ENCODE peak calls at places on chromosomes 5 and 9, in seven cellular contexts. V, Y, P, D, B, G and W are unnamed samples.

GRCh38 chr5:33284681-33285080 is 156.1 kb upstream of the TARS1 start:
- DNase-seq in P (no peak), V (no peak), Y (no peak), G (no peak), B (no peak), D (no peak), W (no peak)

GRCh38 chr5:127967983-127968592 is 115.5 kb upstream of the SLC12A2 start:
- DNase-seq in G (no peak), P (no peak), D (no peak), V (no peak), Y (no peak), B (no peak), W (no peak)

GRCh38 chr5:173429489-173430150 is 101.4 kb upstream of the STC2 start:
- DNase-seq in Y (no peak), B (no peak), P (no peak), D (no peak), V (no peak), G (no peak), W (no peak)

GRCh38 chr5:141521244-141521781 is 32.4 kb downstream of the PCDHGC5 start:
- DNase-seq in Y (peak), P (peak), D (peak), G (no peak), V (peak), B (no peak), W (no peak)

GRCh38 chr9:34554211-34555001 is 31.6 kb upstream of the ENHO start:
- DNase-seq in D (no peak), B (no peak), V (no peak), P (no peak), Y (no peak), G (no peak), W (no peak)

GRCh38 chr5:134526483-134527155 is 1.1 kb downstream of the JADE2 start:
- DNase-seq in P (peak), G (peak), B (peak), Y (peak), V (no peak), D (peak), W (peak)

GRCh38 chr5:418681-419121 is 24.3 kb upstream of the EXOC3 start:
- DNase-seq in D (no peak), B (no peak), V (no peak), P (no peak), Y (peak), G (no peak), W (no peak)

GRCh38 chr9:136828474-136829140 is 13.7 kb upstream of the AJM1 start:
- DNase-seq in B (no peak), D (no peak), V (no peak), G (peak), P (no peak), Y (no peak), W (no peak)

GRCh38 chr5:72436796-72437471 is 70.3 kb downstream of the ZNF366 start:
- DNase-seq in P (no peak), G (no peak), V (no peak), B (no peak), Y (no peak), D (no peak), W (no peak)

GRCh38 chr5:98588225-98588624 is 185.2 kb upstream of the RGMB start:
- DNase-seq in P (no peak), G (no peak), V (no peak), B (no peak), D (no peak), Y (no peak), W (no peak)

GRCh38 chr9:134707031-134707680 is 65.6 kb downstream of the COL5A1 start:
- DNase-seq in B (no peak), Y (no peak), G (peak), P (no peak), V (no peak), D (peak), W (no peak)

GRCh38 chr9:74760031-74760700 is 127.6 kb downstream of the TRPM6 start:
- DNase-seq in P (no peak), B (no peak), D (no peak), Y (no peak), G (no peak), V (no peak), W (no peak)

GRCh38 chr5:176547811-176548210 is 1.3 kb upstream of the CDHR2 start:
- DNase-seq in V (no peak), D (no peak), Y (no peak), P (no peak), G (no peak), B (no peak), W (no peak)

GRCh38 chr9:81389569-81389993 is 299.8 kb downstream of the TLE1 start:
- DNase-seq in P (no peak), V (peak), D (peak), B (no peak), G (no peak), Y (peak), W (peak)

GRCh38 chr5:54663876-54664275 is 146.3 kb downstream of the SNX18 start:
- DNase-seq in V (no peak), B (no peak), P (peak), D (peak), Y (peak), G (peak), W (peak)

GRCh38 chr9:105007143-105007542 is 79.2 kb upstream of the ABCA1 start:
- DNase-seq in V (peak), D (peak), B (no peak), Y (no peak), G (no peak), P (no peak), W (peak)

GRCh38 chr5:147188200-147189108 is 46.4 kb upstream of the STK32A start:
- DNase-seq in D (peak), Y (no peak), P (peak), B (no peak), G (no peak), V (peak), W (no peak)

GRCh38 chr5:135497971-135498661 is 37.6 kb downstream of the NEUROG1 start:
- DNase-seq in G (no peak), V (no peak), D (no peak), B (no peak), Y (no peak), P (peak), W (no peak)

GRCh38 chr5:62538017-62538942 is 40.3 kb upstream of the LRRC70 start:
- DNase-seq in Y (no peak), V (no peak), P (no peak), D (no peak), G (no peak), B (no peak), W (no peak)

GRCh38 chr9:98011122-98011521 is 28.0 kb downstream of the ANP32B start:
- DNase-seq in Y (no peak), V (no peak), D (no peak), B (no peak), G (no peak), P (no peak), W (no peak)

GRCh38 chr5:119243888-119244287 is 111.9 kb upstream of the TNFAIP8 start:
- DNase-seq in D (no peak), B (no peak), Y (no peak), G (no peak), V (no peak), P (no peak), W (no peak)

GRCh38 chr5:176679365-176680225 is 32.3 kb downstream of the TSPAN17 start:
- DNase-seq in P (no peak), G (peak), D (no peak), Y (no peak), B (no peak), V (no peak), W (no peak)

GRCh38 chr9:79610019-79610760 is 38.4 kb downstream of the TLE4 start:
- DNase-seq in P (no peak), B (no peak), V (no peak), Y (no peak), D (no peak), G (no peak), W (no peak)

GRCh38 chr9:137253717-137254623 is 1.2 kb upstream of the NELFB start:
- DNase-seq in Y (no peak), V (no peak), G (no peak), D (no peak), P (no peak), B (no peak), W (no peak)

GRCh38 chr9:136004712-136005111 is 43.5 kb upstream of the UBAC1 start:
- DNase-seq in P (no peak), V (no peak), D (no peak), Y (no peak), G (no peak), B (no peak), W (no peak)

GRCh38 chr9:26813247-26813646 is 79.4 kb downstream of the CAAP1 start:
- DNase-seq in V (no peak), G (no peak), B (no peak), D (no peak), P (no peak), Y (no peak), W (no peak)

GRCh38 chr9:130110166-130110565 is 56.5 kb downstream of the GPR107 start:
- DNase-seq in Y (no peak), G (no peak), B (no peak), P (no peak), V (no peak), D (no peak), W (no peak)

GRCh38 chr9:69130456-69131441 is 43.3 kb upstream of the TJP2 start:
- DNase-seq in D (peak), G (no peak), B (no peak), Y (no peak), V (no peak), P (no peak), W (no peak)

GRCh38 chr5:33235824-33236223 is 204.9 kb upstream of the TARS1 start:
- DNase-seq in D (no peak), P (no peak), B (peak), V (no peak), Y (no peak), G (no peak), W (no peak)

GRCh38 chr9:124257865-124258764 is at the start of gene NEK6:
- DNase-seq in P (no peak), Y (no peak), B (peak), D (peak), V (no peak), G (peak), W (no peak)

GRCh38 chr9:72442212-72442607 is 77.2 kb upstream of the ZFAND5 start:
- DNase-seq in Y (no peak), D (no peak), V (peak), B (no peak), P (no peak), G (no peak), W (no peak)

GRCh38 chr9:90308746-90309145 is 333.9 kb downstream of the DIRAS2 start:
- DNase-seq in B (no peak), D (no peak), V (no peak), Y (no peak), G (no peak), P (no peak), W (no peak)

GRCh38 chr5:90135979-90136378 is 273.6 kb downstream of the CETN3 start:
- DNase-seq in V (no peak), B (no peak), G (no peak), Y (no peak), D (peak), P (no peak), W (no peak)

GRCh38 chr5:139468421-139468931 is 2.3 kb upstream of the SMIM33 start:
- DNase-seq in G (no peak), Y (no peak), V (no peak), P (no peak), D (no peak), B (no peak), W (no peak)
- TF ChIP-seq CTCF in G (no peak), Y (no peak), V (no peak), P (no peak), D (no peak), B (no peak), W (no peak)

DNA sequence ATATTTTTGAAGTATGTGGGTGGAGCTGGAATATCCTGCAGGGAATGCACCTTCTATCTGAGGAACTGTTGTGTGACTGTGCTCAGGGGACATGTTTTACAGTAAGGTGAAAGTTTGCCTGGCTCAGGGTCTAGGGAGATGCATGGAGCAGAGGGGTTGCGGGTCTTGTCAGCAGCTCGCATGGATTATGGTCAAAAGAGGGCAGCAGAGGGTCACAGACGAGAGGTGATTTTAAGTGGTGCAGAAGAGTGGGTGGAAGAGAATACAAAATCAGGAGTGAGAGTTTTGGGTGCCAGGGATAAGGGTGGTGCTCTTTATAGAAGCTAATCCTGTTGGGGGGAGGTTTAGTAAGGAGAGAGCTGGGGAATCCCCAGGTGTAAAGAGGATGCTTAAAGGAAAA is 53.5 kb upstream of the GRIN3A start:
- DNase-seq in G (no peak), Y (no peak), D (peak), V (peak), P (no peak), B (no peak), W (no peak)
- TF ChIP-seq CTCF in G (peak), Y (no peak), D (peak), V (peak), P (no peak), B (peak), W (no peak)

DNA sequence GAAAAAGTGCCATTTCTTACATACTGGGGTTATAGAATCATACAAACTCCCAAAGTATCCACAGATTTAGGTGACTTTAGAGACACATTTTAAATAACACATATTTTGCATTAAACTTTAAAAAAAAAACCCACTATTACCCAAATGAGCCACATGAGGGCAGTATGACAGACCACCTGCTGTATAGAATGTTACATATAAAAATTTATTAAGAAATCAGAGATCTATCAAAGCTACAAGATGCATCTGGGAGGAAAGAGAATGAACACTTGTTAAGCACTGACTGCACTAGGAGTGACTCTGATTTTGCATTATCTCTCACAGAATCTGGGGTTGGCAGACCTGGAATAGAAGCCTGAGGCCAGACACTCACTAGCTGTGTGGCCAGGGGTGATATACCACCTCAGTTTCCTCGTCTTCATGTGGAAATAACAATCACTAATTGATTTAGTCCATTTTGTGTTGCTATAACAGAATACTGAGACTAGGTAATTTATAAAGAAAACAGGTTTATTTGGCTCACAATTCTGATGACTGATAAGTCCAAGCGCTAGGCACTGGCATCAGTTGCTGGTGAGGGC is 98.4 kb downstream of the ARSB start:
- DNase-seq in V (peak), D (no peak), G (no peak), B (no peak), Y (no peak), P (no peak), W (no peak)
- TF ChIP-seq CTCF in V (peak), D (no peak), G (peak), B (peak), Y (peak), P (peak), W (no peak)

GRCh38 chr9:127122176-127123151 is at the start of gene ANGPTL2:
- DNase-seq in D (peak), P (peak), V (no peak), Y (peak), B (peak), G (peak), W (peak)

GRCh38 chr9:127119319-127119709 is 3.1 kb downstream of the ANGPTL2 start:
- DNase-seq in D (no peak), G (no peak), P (no peak), B (no peak), Y (no peak), V (no peak), W (no peak)

GRCh38 chr9:127123239-127123935 is 952 bp upstream of the ANGPTL2 start:
- DNase-seq in B (no peak), G (no peak), Y (peak), P (no peak), V (no peak), D (peak), W (peak)

GRCh38 chr9:127124091-127124490 is 1.7 kb upstream of the ANGPTL2 start:
- DNase-seq in B (no peak), Y (no peak), G (no peak), P (no peak), V (no peak), D (no peak), W (no peak)

GRCh38 chr9:127121628-127122175 is 733 bp downstream of the ANGPTL2 start:
- DNase-seq in D (no peak), G (no peak), B (no peak), V (no peak), Y (no peak), P (no peak), W (peak)
- TF ChIP-seq CTCF in D (no peak), G (no peak), B (no peak), V (no peak), Y (no peak), P (no peak), W (no peak)

GRCh38 chr5:56313596-56313995 is 80.5 kb upstream of the ANKRD55 start:
- DNase-seq in G (no peak), V (no peak), B (no peak), Y (no peak), P (no peak), D (no peak), W (no peak)

GRCh38 chr5:56311306-56311904 is 78.3 kb upstream of the ANKRD55 start:
- DNase-seq in D (peak), P (no peak), G (no peak), Y (no peak), V (no peak), B (no peak), W (no peak)

GRCh38 chr5:56313004-56313531 is 79.9 kb upstream of the ANKRD55 start:
- DNase-seq in B (no peak), V (no peak), Y (no peak), D (no peak), P (no peak), G (no peak), W (no peak)

GRCh38 chr5:56316302-56316994 is 83.3 kb upstream of the ANKRD55 start:
- DNase-seq in D (no peak), B (no peak), Y (no peak), P (no peak), V (no peak), G (no peak), W (no peak)

GRCh38 chr5:56314536-56314935 is 81.4 kb upstream of the ANKRD55 start:
- DNase-seq in B (peak), V (peak), P (no peak), G (peak), Y (no peak), D (peak), W (no peak)
- TF ChIP-seq CTCF in B (peak), V (peak), P (peak), G (peak), Y (no peak), D (no peak), W (no peak)

GRCh38 chr5:179869101-179869500 is 10.5 kb upstream of the MRNIP start:
- DNase-seq in Y (no peak), P (no peak), B (no peak), V (no peak), G (no peak), D (no peak), W (no peak)

GRCh38 chr5:179869641-179870402 is 11.2 kb upstream of the MRNIP start:
- DNase-seq in V (no peak), B (no peak), G (no peak), D (no peak), Y (no peak), P (no peak), W (no peak)

GRCh38 chr5:179871506-179871905 is 12.9 kb upstream of the MRNIP start:
- DNase-seq in V (no peak), D (no peak), B (no peak), P (no peak), G (no peak), Y (no peak), W (no peak)

GRCh38 chr5:179870952-179871351 is 12.3 kb upstream of the MRNIP start:
- DNase-seq in V (no peak), G (no peak), Y (no peak), B (no peak), D (no peak), P (no peak), W (no peak)

GRCh38 chr5:179870403-179870903 is 11.8 kb upstream of the MRNIP start:
- DNase-seq in G (peak), V (peak), D (peak), P (no peak), Y (peak), B (no peak), W (no peak)
- TF ChIP-seq CTCF in G (peak), V (peak), D (no peak), P (no peak), Y (peak), B (peak), W (no peak)

GRCh38 chr5:88821161-88821560 is 61.8 kb downstream of the MEF2C start:
- DNase-seq in Y (no peak), B (no peak), V (no peak), P (no peak), G (no peak), D (no peak), W (no peak)
- TF ChIP-seq CTCF in Y (no peak), B (no peak), V (no peak), P (no peak), G (no peak), D (no peak), W (no peak)